ENCODE peak calls at places on chromosomes 4 and X, in eight cellular contexts. D is glomerular endothelial cell; U is C1 segment of cervical spinal cord; G is activated CD8-positive, alpha-beta T cell treated with anti-CD3 and anti-CD28 coated beads for 36 hours; X is NCI-H1417; N is aorta; V is activated gamma-delta T cell treated with Interleukin-2 at 50 U/mL for 16 hours; Z is BE2C. F is an unnamed sample.

GRCh38 chr4:83651846-83652245 is 115.9 kb downstream of the GPAT3 start:
- DNase-seq in D (no peak), N (no peak), Z (no peak), U (no peak), X (no peak), G (no peak), V (no peak), F (no peak)

GRCh38 chrX:150475466-150475865 is 93.0 kb upstream of the MTM1 start:
- DNase-seq in V (no peak), U (no peak), Z (no peak), G (no peak), X (no peak), N (no peak), D (no peak), F (no peak)

GRCh38 chr4:74638001-74638400 is 156.3 kb downstream of the BTC start:
- DNase-seq in G (no peak), N (no peak), Z (no peak), X (no peak), U (no peak), V (no peak), D (no peak), F (no peak)

GRCh38 chr4:160481696-160482330 is 1378.9 kb downstream of the RAPGEF2 start:
- DNase-seq in Z (no peak), U (no peak), D (no peak), N (no peak), V (no peak), X (no peak), G (no peak), F (no peak)

GRCh38 chrX:35919536-35920309 is at the start of gene CFAP47:
- DNase-seq in V (no peak), Z (peak), U (no peak), G (peak), N (no peak), X (peak), D (no peak), F (peak)

GRCh38 chr4:16090306-16090705 is 6.5 kb upstream of the PROM1 start:
- DNase-seq in N (no peak), X (no peak), Z (no peak), G (no peak), D (no peak), V (no peak), U (no peak), F (no peak)

GRCh38 chr4:72302981-72303704 is 265.9 kb downstream of the ADAMTS3 start:
- DNase-seq in N (no peak), D (no peak), U (no peak), X (peak), G (peak), V (peak), Z (peak), F (no peak)

GRCh38 chr4:55183926-55184599 is 58.7 kb upstream of the KDR start:
- DNase-seq in N (no peak), G (no peak), V (no peak), Z (no peak), X (no peak), U (no peak), D (no peak), F (no peak)

GRCh38 chr4:5014007-5014682 is 5.1 kb downstream of the CYTL1 start:
- DNase-seq in G (no peak), U (no peak), N (no peak), D (no peak), Z (no peak), V (no peak), X (no peak), F (no peak)

GRCh38 chr4:152626790-152627189 is 53.0 kb downstream of the TMEM154 start:
- DNase-seq in G (no peak), X (no peak), U (no peak), D (no peak), N (no peak), Z (no peak), V (no peak), F (no peak)

GRCh38 chr4:169810325-169811323 is 52.9 kb upstream of the HPF1 start:
- DNase-seq in Z (peak), U (peak), G (peak), D (peak), X (peak), V (peak), N (no peak), F (no peak)